ENCODE peak calls at places on chromosome 5, in four cellular contexts. K is NCI-H2029, F is Peyer's patch, W is NCI-H1105. Z is an unnamed sample.

GRCh38 chr5:114055318-114055788 is 306.5 kb upstream of the KCNN2 start:
- DNase-seq in K (no peak), F (no peak), W (peak), Z (no peak)

GRCh38 chr5:131769961-131770360 is 26.9 kb downstream of the FNIP1 start:
- DNase-seq in K (no peak), F (no peak), W (no peak), Z (no peak)

GRCh38 chr5:157253547-157253946 is 12.4 kb upstream of the CYFIP2 start:
- DNase-seq in K (peak), F (peak), W (no peak), Z (no peak)

GRCh38 chr5:144276034-144276822 is 105.6 kb downstream of the KCTD16 start:
- DNase-seq in K (no peak), F (no peak), W (no peak), Z (no peak)

GRCh38 chr5:123937230-123937629 is 425.3 kb downstream of the CSNK1G3 start:
- DNase-seq in K (peak), F (peak), W (no peak), Z (peak)

GRCh38 chr5:142613231-142613630 is 72.7 kb downstream of the FGF1 start:
- DNase-seq in K (no peak), F (no peak), W (no peak), Z (no peak)

GRCh38 chr5:75536694-75537360 is 25.1 kb downstream of the POLK start:
- DNase-seq in K (no peak), F (no peak), W (no peak), Z (no peak)

GRCh38 chr5:38996123-38996522 is 78.1 kb downstream of the RICTOR start:
- DNase-seq in K (no peak), F (no peak), W (no peak), Z (no peak)

GRCh38 chr5:32710335-32710858 is 724 bp upstream of the NPR3 start:
- DNase-seq in K (no peak), F (no peak), W (no peak), Z (no peak)

GRCh38 chr5:91058575-91058974 is 324.5 kb downstream of the ARRDC3 start:
- DNase-seq in K (no peak), F (peak), W (no peak), Z (no peak)

GRCh38 chr5:92177926-92178487 is 794.9 kb upstream of the ARRDC3 start:
- DNase-seq in K (no peak), F (no peak), W (no peak), Z (no peak)

GRCh38 chr5:81994679-81995078 is 22.9 kb downstream of the ATG10 start:
- DNase-seq in K (no peak), F (no peak), W (no peak), Z (no peak)

GRCh38 chr5:159106193-159106568 is 6.5 kb upstream of the EBF1 start:
- DNase-seq in K (no peak), F (no peak), W (no peak), Z (no peak)

GRCh38 chr5:75734913-75735789 is 17.9 kb upstream of the POC5 start:
- DNase-seq in K (no peak), F (peak), W (no peak), Z (peak)

GRCh38 chr5:717143-717542 is 24.0 kb upstream of the TPPP start:
- DNase-seq in K (no peak), F (no peak), W (no peak), Z (no peak)

GRCh38 chr5:40906351-40906751 is 2.9 kb upstream of the C7 start:
- DNase-seq in K (no peak), F (no peak), W (no peak), Z (no peak)

GRCh38 chr5:166370928-166371690 is 1920.3 kb upstream of the WWC1 start:
- DNase-seq in K (peak), F (no peak), W (no peak), Z (no peak)

GRCh38 chr5:57824047-57824446 is 341.4 kb upstream of the ACTBL2 start:
- DNase-seq in K (no peak), F (no peak), W (no peak), Z (no peak)

GRCh38 chr5:43428034-43428712 is 16.0 kb upstream of the CCL28 start:
- DNase-seq in K (no peak), F (no peak), W (no peak), Z (no peak)